ENCODE peak calls at places on chromosomes 4 and X, in seven cellular contexts. Z is D341Med; D is amygdala; O is stimulated activated CD8-positive, alpha-beta memory T cell treated with anti-CD3 and anti-CD28 coated beads, Interleukin-15, amount 100 ng/mL, for 24 hours; M is fibroblast of villous mesenchyme; H is ascending aorta; E is iris pigment epithelial cell. X is an unnamed sample.

GRCh38 chrX:150692837-150693781 is at the start of gene MTMR1:
- DNase-seq in M (no peak), D (no peak), Z (peak; percentile 82), O (no peak), E (no peak), H (no peak), X (no peak)

GRCh38 chr4:31964691-31965090 is 1244.5 kb downstream of the PCDH7 start:
- DNase-seq in O (no peak), M (no peak), D (no peak), H (no peak), E (no peak), Z (no peak), X (no peak)

GRCh38 chr4:2252530-2252924 is 9.4 kb downstream of the MXD4 start:
- DNase-seq in O (no peak), M (no peak), D (no peak), H (no peak), Z (no peak), E (no peak), X (no peak)

GRCh38 chr4:78878031-78878430 is 61.2 kb downstream of the PAQR3 start:
- DNase-seq in E (no peak), Z (no peak), D (no peak), M (no peak), O (no peak), H (no peak), X (no peak)

GRCh38 chr4:20284990-20285389 is 33.3 kb downstream of the SLIT2 start:
- DNase-seq in O (no peak), M (peak; percentile 29), Z (no peak), H (no peak), E (peak; percentile 77), D (no peak), X (no peak)

GRCh38 chr4:52961666-52962412 is 99.7 kb downstream of the RASL11B start:
- DNase-seq in O (no peak), Z (no peak), H (no peak), D (no peak), M (no peak), E (no peak), X (no peak)

GRCh38 chrX:791479-792034 is 161.0 kb downstream of the SHOX start:
- DNase-seq in O (no peak), E (no peak), D (no peak), Z (no peak), H (no peak), M (no peak), X (no peak)

GRCh38 chr4:75046641-75047040 is 113.7 kb downstream of the PARM1 start:
- DNase-seq in Z (no peak), M (no peak), O (no peak), D (no peak), H (no peak), E (no peak), X (no peak)

GRCh38 chr4:173747537-173748257 is 217.7 kb upstream of the HAND2 start:
- DNase-seq in H (no peak), D (no peak), O (no peak), E (no peak), M (no peak), Z (no peak), X (no peak)

GRCh38 chr4:108287834-108288413 is 119.2 kb upstream of the LEF1 start:
- DNase-seq in O (no peak), Z (no peak), D (no peak), M (no peak), H (no peak), E (no peak), X (no peak)

GRCh38 chr4:23114538-23114937 is 421.8 kb downstream of the GBA3 start:
- DNase-seq in O (no peak), E (no peak), Z (no peak), M (no peak), H (no peak), D (no peak), X (no peak)

GRCh38 chr4:41334182-41334581 is 77.5 kb downstream of the UCHL1 start:
- DNase-seq in O (no peak), Z (no peak), E (no peak), D (no peak), M (no peak), H (no peak), X (no peak)

GRCh38 chr4:70591955-70592582 is at the start of gene AMBN:
- DNase-seq in O (no peak), H (no peak), E (no peak), Z (no peak), D (no peak), M (no peak), X (no peak)

GRCh38 chr4:156169861-156170260 is 216.2 kb upstream of the CTSO start:
- DNase-seq in O (no peak), M (no peak), Z (no peak), E (no peak), H (no peak), D (no peak), X (no peak)

GRCh38 chrX:29231800-29232199 is 644.6 kb downstream of the IL1RAPL1 start:
- DNase-seq in H (no peak), Z (no peak), O (no peak), D (no peak), M (no peak), E (no peak), X (no peak)

GRCh38 chrX:53713987-53714579 is 27.6 kb upstream of the HUWE1 start:
- DNase-seq in H (no peak), O (no peak), M (no peak), E (no peak), Z (no peak), D (no peak), X (no peak)

GRCh38 chr4:2763511-2763967 is 7.4 kb upstream of the TNIP2 start:
- DNase-seq in E (no peak), H (no peak), D (no peak), M (no peak), Z (peak; percentile 14), O (no peak), X (no peak)

GRCh38 chr4:84814100-84814750 is 152.3 kb downstream of the WDFY3 start:
- DNase-seq in D (no peak), Z (no peak), O (no peak), H (peak; percentile 14), E (peak; percentile 97), M (peak; percentile 91), X (no peak)

GRCh38 chrX:133005038-133005437 is 46.6 kb upstream of the HS6ST2 start:
- DNase-seq in Z (peak; percentile 33), H (no peak), D (no peak), E (peak; percentile 3), O (no peak), M (no peak), X (no peak)

GRCh38 chrX:107849747-107850478 is 24.2 kb downstream of the MID2 start:
- DNase-seq in Z (no peak), O (no peak), M (peak; percentile 12), H (no peak), E (peak; percentile 20), D (no peak), X (no peak)

GRCh38 chr4:124414641-124415040 is 297.9 kb downstream of the ANKRD50 start:
- DNase-seq in D (no peak), Z (no peak), E (peak; percentile 75), M (peak; percentile 15), O (no peak), H (no peak), X (no peak)

GRCh38 chr4:73964862-73965611 is 16.8 kb downstream of the PF4 start:
- DNase-seq in H (no peak), M (peak; percentile 13), O (no peak), Z (peak; percentile 71), D (no peak), E (peak; percentile 29), X (no peak)

GRCh38 chrX:13463608-13464007 is 105.8 kb upstream of the EGFL6 start:
- DNase-seq in D (no peak), Z (no peak), M (peak; percentile 97), H (no peak), O (no peak), E (peak; percentile 95), X (no peak)

GRCh38 chrX:149060921-149061320 is 444.2 kb downstream of the IDS start:
- DNase-seq in Z (no peak), D (no peak), M (peak; percentile 2), O (no peak), H (no peak), E (peak; percentile 27), X (no peak)

GRCh38 chr4:1822568-1823544 is 29.8 kb downstream of the FGFR3 start:
- DNase-seq in O (no peak), D (no peak), H (no peak), M (no peak), E (no peak), Z (no peak), X (no peak)

GRCh38 chr4:69836321-69836720 is 23.6 kb downstream of the SULT1E1 start:
- DNase-seq in Z (no peak), D (no peak), H (no peak), O (no peak), M (no peak), E (no peak), X (no peak)

GRCh38 chr4:153731239-153731638 is 28.6 kb downstream of the RNF175 start:
- DNase-seq in H (no peak), D (no peak), M (peak; percentile 52), E (peak; percentile 40), Z (no peak), O (no peak), X (no peak)

GRCh38 chrX:11337292-11338009 is 44.2 kb downstream of the AMELX start:
- DNase-seq in O (no peak), M (no peak), D (no peak), E (no peak), Z (no peak), H (no peak), X (no peak)

GRCh38 chrX:69137371-69137881 is 27.8 kb downstream of the PJA1 start:
- DNase-seq in O (no peak), M (peak; percentile 93), E (peak; percentile 62), D (no peak), H (no peak), Z (no peak), X (no peak)

GRCh38 chr4:39469429-39470077 is 10.7 kb downstream of the LIAS start:
- DNase-seq in D (no peak), H (no peak), O (no peak), E (peak; percentile 75), Z (peak; percentile 51), M (peak; percentile 87), X (no peak)

GRCh38 chrX:129777218-129777768 is 2.5 kb upstream of the SASH3 start:
- DNase-seq in H (no peak), M (no peak), E (no peak), D (no peak), Z (no peak), O (no peak), X (no peak)

GRCh38 chrX:108584617-108585211 is 145.1 kb downstream of the COL4A5 start:
- DNase-seq in H (no peak), M (peak; percentile 9), O (no peak), Z (peak; percentile 1), E (peak; percentile 5), D (peak; percentile 6), X (no peak)